ENCODE peak calls at places on chromosomes 3 and 15, in nine cellular contexts. Z is activated naive CD4-positive, alpha-beta T cell treated with anti-CD3 and anti-CD28 coated beads, Interleukin-2, amount 50 U/mL, for 72 hours; S is frontal cortex; E is mammary epithelial cell; J is heart right ventricle; C is AG04450; K is fibroblast of mammary gland; P is A549; B is SHP77. H is an unnamed sample.
A peak's percentile ranks its signal among the peaks of the same experiment; 100 is the strongest.

GRCh38 chr15:85770014-85770721 is 24.6 kb downstream of the KLHL25 start:
- DNase-seq in Z (no peak), J (no peak), B (no peak), E (no peak), P (no peak), K (no peak), C (no peak), S (no peak), H (no peak)

GRCh38 chr3:42055291-42055690 is 35.9 kb upstream of the TRAK1 start:
- DNase-seq in J (no peak), K (peak; percentile 67), E (peak; percentile 89), S (no peak), P (no peak), Z (no peak), B (no peak), C (no peak), H (no peak)

GRCh38 chr3:13063225-13063624 is 10.0 kb downstream of the IQSEC1 start:
- DNase-seq in B (no peak), E (no peak), K (no peak), S (no peak), P (no peak), C (no peak), Z (no peak), J (no peak), H (no peak)

GRCh38 chr3:99502871-99503270 is 135.5 kb upstream of the COL8A1 start:
- DNase-seq in C (no peak), J (no peak), S (no peak), Z (no peak), P (no peak), K (peak; percentile 9), E (no peak), B (no peak), H (no peak)

GRCh38 chr3:31568649-31569048 is 35.9 kb downstream of the STT3B start:
- DNase-seq in Z (no peak), S (no peak), C (no peak), E (no peak), J (no peak), K (no peak), B (no peak), P (no peak), H (no peak)

GRCh38 chr3:115272036-115272824 is 125.1 kb upstream of the ZBTB20 start:
- DNase-seq in P (no peak), J (no peak), B (peak; percentile 33), C (peak; percentile 13), Z (no peak), E (peak; percentile 11), S (peak; percentile 23), K (peak; percentile 85), H (no peak)

GRCh38 chr15:76517910-76518309 is 181.3 kb downstream of the ISL2 start:
- DNase-seq in K (no peak), E (no peak), P (no peak), S (no peak), C (no peak), Z (no peak), B (no peak), J (no peak), H (no peak)

GRCh38 chr15:39860200-39860599 is 59.9 kb downstream of the GPR176 start:
- DNase-seq in C (no peak), B (no peak), Z (no peak), K (no peak), E (no peak), S (no peak), P (no peak), J (no peak), H (no peak)

GRCh38 chr3:46923559-46924350 is 46.2 kb downstream of the PTH1R start:
- DNase-seq in C (no peak), P (peak; percentile 63), J (no peak), K (peak; percentile 30), Z (peak; percentile 51), B (peak; percentile 7), E (no peak), S (peak; percentile 74), H (no peak)

GRCh38 chr15:89936793-89937265 is 24.1 kb upstream of the ARPIN start:
- DNase-seq in E (no peak), J (no peak), K (no peak), Z (no peak), S (no peak), P (no peak), B (no peak), C (no peak), H (no peak)

GRCh38 chr15:76340802-76341365 is 4.3 kb downstream of the ISL2 start:
- DNase-seq in K (no peak), S (no peak), C (no peak), E (no peak), P (no peak), Z (peak; percentile 59), J (no peak), B (no peak), H (peak; percentile 64)

GRCh38 chr3:12869025-12869695 is 27.8 kb upstream of the RPL32 start:
- DNase-seq in Z (peak; percentile 38), P (peak; percentile 15), C (no peak), E (no peak), J (peak; percentile 36), K (no peak), B (peak; percentile 39), S (peak; percentile 56), H (no peak)

GRCh38 chr3:10432156-10432845 is 73.1 kb downstream of the ATP2B2 start:
- DNase-seq in K (no peak), J (no peak), B (no peak), Z (no peak), E (no peak), S (no peak), P (no peak), C (no peak), H (peak; percentile 62)

GRCh38 chr15:31206386-31207174 is 105.1 kb upstream of the TRPM1 start:
- DNase-seq in K (no peak), B (no peak), E (no peak), C (no peak), S (no peak), Z (no peak), J (no peak), P (no peak), H (peak; percentile 60)

H was measured in NCI-H2171.